ENCODE peak calls at places on chromosomes 12 and 14, in nine cellular contexts. T is AG08395; Z is progenitor cell of endocrine pancreas; K is activated T-cell treated with anti-CD3 and anti-CD28 coated beads, Interleukin-2, amount 50 U/mL, for 48 hours; R is nephron progenitor cell; L is H7; U is activated naive CD8-positive, alpha-beta T cell treated with anti-CD3 and anti-CD28 coated beads, Interleukin-2, amount 50 U/mL, for 16 hours; C is T-helper 2 cell treated with Interferon-gamma antibody and Interleukin-4, amounts not matched to agents 5 μg/mL and 100 μg/mL, for 36 hours; J is mucosa of descending colon. P is an unnamed sample.

GRCh38 chr14:66634876-66635275 is 126.9 kb downstream of the GPHN start:
- DNase-seq in T (no peak), K (no peak), Z (no peak), U (no peak), R (no peak), J (no peak), L (no peak), C (no peak), P (no peak)

GRCh38 chr12:123063535-123063934 is 83.1 kb downstream of the ARL6IP4 start:
- DNase-seq in J (no peak), K (no peak), L (peak), R (no peak), Z (no peak), C (no peak), T (no peak), U (no peak), P (peak)

GRCh38 chr12:123984903-123985302 is 11.9 kb downstream of the ZNF664 start:
- DNase-seq in C (no peak), J (no peak), L (no peak), R (no peak), T (no peak), U (no peak), Z (no peak), K (no peak), P (peak)

GRCh38 chr12:96136720-96137378 is 57.3 kb upstream of the ELK3 start:
- DNase-seq in U (no peak), K (no peak), C (no peak), J (no peak), T (no peak), R (no peak), L (no peak), Z (no peak), P (no peak)

GRCh38 chr12:63206908-63207307 is 55.9 kb upstream of the AVPR1A start:
- DNase-seq in L (no peak), T (no peak), Z (no peak), J (no peak), C (no peak), U (no peak), K (no peak), R (no peak), P (no peak)

GRCh38 chr14:53027562-53027961 is 76.7 kb upstream of the FERMT2 start:
- DNase-seq in J (no peak), K (no peak), Z (no peak), T (no peak), L (no peak), C (no peak), R (no peak), U (no peak), P (no peak)

GRCh38 chr14:105348945-105349699 is 34.6 kb downstream of the PACS2 start:
- DNase-seq in L (no peak), U (no peak), T (no peak), Z (no peak), J (no peak), K (no peak), C (no peak), R (no peak), P (no peak)

GRCh38 chr12:52651726-52652261 is at the start of gene KRT2:
- DNase-seq in L (no peak), Z (no peak), U (no peak), C (no peak), K (no peak), R (no peak), J (no peak), T (no peak), P (peak)

GRCh38 chr12:116559330-116560080 is at the start of gene MAP1LC3B2:
- DNase-seq in J (peak), T (peak), R (no peak), L (peak), U (peak), Z (no peak), C (peak), K (peak), P (peak)

GRCh38 chr14:85565862-85566296 is 35.9 kb downstream of the FLRT2 start:
- DNase-seq in R (no peak), T (peak), C (no peak), U (no peak), Z (no peak), L (no peak), J (no peak), K (no peak), P (no peak)

GRCh38 chr14:55160989-55161388 is 30.4 kb downstream of the DLGAP5 start:
- DNase-seq in R (no peak), L (peak), Z (no peak), C (no peak), J (no peak), U (no peak), K (no peak), T (peak), P (no peak)

GRCh38 chr12:47846294-47846996 is 26.7 kb upstream of the HDAC7 start:
- DNase-seq in T (no peak), K (no peak), L (no peak), C (no peak), J (no peak), Z (no peak), R (no peak), U (no peak), P (no peak)

GRCh38 chr12:76810690-76811434 is 46.9 kb downstream of the ZDHHC17 start:
- DNase-seq in R (peak), K (no peak), T (no peak), L (no peak), Z (no peak), U (no peak), C (no peak), J (no peak), P (peak)

GRCh38 chr14:91575469-91576208 is 65.5 kb upstream of the PPP4R3A start:
- DNase-seq in U (no peak), Z (no peak), L (peak), T (no peak), C (no peak), R (no peak), K (no peak), J (peak), P (no peak)

GRCh38 chr12:106446429-106447092 is 89.0 kb downstream of the POLR3B start:
- DNase-seq in T (no peak), J (no peak), K (no peak), U (no peak), R (no peak), L (no peak), Z (no peak), C (no peak), P (no peak)